ENCODE peak calls at places on chromosomes 2 and 18, in five cellular contexts. One of them, this sample, is unnamed.

GRCh38 chr2:217919781-217920351 is 82.9 kb downstream of the TNS1 start:
- DNase-seq in stomach: no peak
- DNase-seq in ovary: peak; percentile 65
- DNase-seq in MCF 10A: no peak
- DNase-seq in HEK293T: no peak
- DNase-seq in this sample: no peak

GRCh38 chr2:143410097-143410897 is 281.1 kb downstream of the ARHGAP15 start:
- DNase-seq in stomach: no peak
- DNase-seq in ovary: no peak
- DNase-seq in MCF 10A: no peak
- DNase-seq in HEK293T: no peak
- DNase-seq in this sample: no peak

GRCh38 chr18:51666717-51667320 is 469.3 kb upstream of the MEX3C start:
- DNase-seq in stomach: peak; percentile 31
- DNase-seq in ovary: no peak
- DNase-seq in MCF 10A: peak; percentile 47
- DNase-seq in HEK293T: no peak
- DNase-seq in this sample: no peak

GRCh38 chr2:28613181-28613580 is 117.3 kb downstream of the PLB1 start:
- DNase-seq in stomach: no peak
- DNase-seq in ovary: no peak
- DNase-seq in MCF 10A: no peak
- DNase-seq in HEK293T: no peak
- DNase-seq in this sample: peak; percentile 47

GRCh38 chr2:188367164-188367563 is 75.5 kb downstream of the GULP1 start:
- DNase-seq in stomach: no peak
- DNase-seq in ovary: no peak
- DNase-seq in MCF 10A: no peak
- DNase-seq in HEK293T: no peak
- DNase-seq in this sample: no peak

GRCh38 chr2:201933792-201934229 is 99.8 kb upstream of the FZD7 start:
- DNase-seq in stomach: no peak
- DNase-seq in ovary: no peak
- DNase-seq in MCF 10A: no peak
- DNase-seq in HEK293T: no peak
- DNase-seq in this sample: no peak

GRCh38 chr2:65403529-65403915 is 28.9 kb downstream of the SPRED2 start:
- DNase-seq in stomach: no peak
- DNase-seq in ovary: no peak
- DNase-seq in MCF 10A: no peak
- DNase-seq in HEK293T: no peak
- DNase-seq in this sample: no peak

GRCh38 chr18:44884446-44884845 is 203.8 kb downstream of the SETBP1 start:
- DNase-seq in stomach: no peak
- DNase-seq in ovary: no peak
- DNase-seq in MCF 10A: no peak
- DNase-seq in HEK293T: no peak
- DNase-seq in this sample: peak; percentile 35